ENCODE peak calls at places on chromosome 11, in four cellular contexts. One of them, this sample, is unnamed.

GRCh38 chr11:21727102-21727501 is 465.8 kb upstream of the ANO5 start:
- DNase-seq in NCI-H82: no peak
- DNase-seq in GM12865: no peak
- DNase-seq in activated CD4-positive, alpha-beta T cell treated with anti-CD3 and anti-CD28 coated beads for 4 hours: no peak
- DNase-seq in this sample: no peak

GRCh38 chr11:105577645-105578044 is 32.2 kb upstream of the GRIA4 start:
- DNase-seq in NCI-H82: peak
- DNase-seq in GM12865: no peak
- DNase-seq in activated CD4-positive, alpha-beta T cell treated with anti-CD3 and anti-CD28 coated beads for 4 hours: no peak
- DNase-seq in this sample: no peak

GRCh38 chr11:1127664-1128162 is 30.0 kb upstream of the MUC5AC start:
- DNase-seq in NCI-H82: no peak
- DNase-seq in GM12865: no peak
- DNase-seq in activated CD4-positive, alpha-beta T cell treated with anti-CD3 and anti-CD28 coated beads for 4 hours: no peak
- DNase-seq in this sample: no peak

GRCh38 chr11:81989093-81989492 is 744.6 kb downstream of the FAM181B start:
- DNase-seq in NCI-H82: no peak
- DNase-seq in GM12865: no peak
- DNase-seq in activated CD4-positive, alpha-beta T cell treated with anti-CD3 and anti-CD28 coated beads for 4 hours: no peak
- DNase-seq in this sample: no peak

GRCh38 chr11:134731562-134731961 is 319.5 kb upstream of the B3GAT1 start:
- DNase-seq in NCI-H82: no peak
- DNase-seq in GM12865: no peak
- DNase-seq in activated CD4-positive, alpha-beta T cell treated with anti-CD3 and anti-CD28 coated beads for 4 hours: no peak
- DNase-seq in this sample: no peak

GRCh38 chr11:17572791-17573460 is 25.9 kb downstream of the OTOG start:
- DNase-seq in NCI-H82: no peak
- DNase-seq in GM12865: no peak
- DNase-seq in activated CD4-positive, alpha-beta T cell treated with anti-CD3 and anti-CD28 coated beads for 4 hours: no peak
- DNase-seq in this sample: no peak

GRCh38 chr11:118658372-118659313 is 20.8 kb downstream of the TREH start:
- DNase-seq in NCI-H82: no peak
- DNase-seq in GM12865: no peak
- DNase-seq in activated CD4-positive, alpha-beta T cell treated with anti-CD3 and anti-CD28 coated beads for 4 hours: no peak
- DNase-seq in this sample: no peak

GRCh38 chr11:124894606-124895430 is 2.8 kb downstream of the ROBO4 start:
- DNase-seq in NCI-H82: no peak
- DNase-seq in GM12865: no peak
- DNase-seq in activated CD4-positive, alpha-beta T cell treated with anti-CD3 and anti-CD28 coated beads for 4 hours: no peak
- DNase-seq in this sample: no peak

GRCh38 chr11:18890615-18891014 is 48.6 kb downstream of the MRGPRX1 start:
- DNase-seq in NCI-H82: no peak
- DNase-seq in GM12865: no peak
- DNase-seq in activated CD4-positive, alpha-beta T cell treated with anti-CD3 and anti-CD28 coated beads for 4 hours: no peak
- DNase-seq in this sample: no peak

GRCh38 chr11:111730031-111730430 is 36.2 kb downstream of the PPP2R1B start:
- DNase-seq in NCI-H82: no peak
- DNase-seq in GM12865: no peak
- DNase-seq in activated CD4-positive, alpha-beta T cell treated with anti-CD3 and anti-CD28 coated beads for 4 hours: no peak
- DNase-seq in this sample: no peak

GRCh38 chr11:34680206-34680605 is 59.3 kb downstream of the EHF start:
- DNase-seq in NCI-H82: no peak
- DNase-seq in GM12865: no peak
- DNase-seq in activated CD4-positive, alpha-beta T cell treated with anti-CD3 and anti-CD28 coated beads for 4 hours: no peak
- DNase-seq in this sample: no peak

GRCh38 chr11:7910389-7910788 is 20.7 kb downstream of the OR10A6 start:
- DNase-seq in NCI-H82: no peak
- DNase-seq in GM12865: no peak
- DNase-seq in activated CD4-positive, alpha-beta T cell treated with anti-CD3 and anti-CD28 coated beads for 4 hours: no peak
- DNase-seq in this sample: no peak

GRCh38 chr11:88739524-88739923 is 326.3 kb downstream of the GRM5 start:
- DNase-seq in NCI-H82: no peak
- DNase-seq in GM12865: no peak
- DNase-seq in activated CD4-positive, alpha-beta T cell treated with anti-CD3 and anti-CD28 coated beads for 4 hours: no peak
- DNase-seq in this sample: no peak

GRCh38 chr11:60485987-60486386 is 6.6 kb upstream of the MS4A12 start:
- DNase-seq in NCI-H82: peak
- DNase-seq in GM12865: peak
- DNase-seq in activated CD4-positive, alpha-beta T cell treated with anti-CD3 and anti-CD28 coated beads for 4 hours: no peak
- DNase-seq in this sample: peak

This sample was measured in naive B cell.